ENCODE peak calls at places on chromosomes 12 and 14, in five cellular contexts. C is dorsolateral prefrontal cortex, S is left ventricle myocardium inferior, L is right atrium auricular region, Z is right lobe of liver. O is an unnamed sample.

GRCh38 chr12:124556067-124556466 is 11.3 kb downstream of the NCOR2 start:
- DNase-seq in S (no peak), L (no peak), C (no peak), Z (no peak), O (no peak)

GRCh38 chr14:102590667-102591099 is 1.8 kb upstream of the RCOR1 start:
- DNase-seq in Z (peak; percentile 53), L (no peak), S (no peak), C (no peak), O (no peak)

GRCh38 chr12:56236091-56236490 is 6.2 kb downstream of the SLC39A5 start:
- DNase-seq in S (no peak), L (no peak), Z (no peak), C (no peak), O (no peak)

GRCh38 chr14:50039734-50040400 is 76.5 kb downstream of the VCPKMT start:
- DNase-seq in S (peak; percentile 42), Z (peak; percentile 74), C (no peak), L (no peak), O (no peak)

GRCh38 chr12:107318554-107318803 is 225.1 kb upstream of the CRY1 start:
- DNase-seq in Z (no peak), L (no peak), S (no peak), C (no peak), O (no peak)

GRCh38 chr12:79927772-79928474 is 7.0 kb downstream of the PPP1R12A start:
- DNase-seq in L (no peak), Z (no peak), S (no peak), C (no peak), O (no peak)

GRCh38 chr12:131511803-131512564 is 198.9 kb upstream of the SFSWAP start:
- DNase-seq in S (no peak), L (no peak), Z (no peak), C (no peak), O (no peak)

GRCh38 chr12:87985069-87985675 is 44.0 kb downstream of the C12orf50 start:
- DNase-seq in C (no peak), Z (no peak), L (no peak), S (no peak), O (no peak)

GRCh38 chr14:22320353-22320733 is 268.7 kb downstream of the DAD1 start:
- DNase-seq in Z (no peak), S (no peak), L (no peak), C (no peak), O (no peak)

GRCh38 chr14:62443796-62444195 is 601.5 kb downstream of the KCNH5 start:
- DNase-seq in Z (no peak), L (no peak), S (no peak), C (no peak), O (no peak)

GRCh38 chr12:13141686-13142085 is 38.2 kb upstream of the GSG1 start:
- DNase-seq in S (no peak), Z (no peak), C (no peak), L (no peak), O (no peak)

GRCh38 chr14:69013943-69014782 is 35.1 kb upstream of the ACTN1 start:
- DNase-seq in L (no peak), S (peak; percentile 62), C (peak; percentile 34), Z (peak; percentile 73), O (no peak)

GRCh38 chr14:80215756-80216581 is 4.7 kb upstream of the DIO2 start:
- DNase-seq in L (no peak), C (no peak), Z (no peak), S (peak; percentile 41), O (no peak)

GRCh38 chr14:64569108-64570045 is 19.6 kb downstream of the PPP1R36 start:
- DNase-seq in S (peak; percentile 58), C (peak; percentile 52), L (peak; percentile 85), Z (no peak), O (no peak)

GRCh38 chr12:95169368-95169767 is 47.9 kb downstream of the FGD6 start:
- DNase-seq in S (no peak), Z (peak; percentile 52), L (no peak), C (no peak), O (no peak)

GRCh38 chr12:26032719-26033241 is 74.3 kb downstream of the RASSF8 start:
- DNase-seq in C (no peak), S (no peak), Z (no peak), L (no peak), O (no peak)

GRCh38 chr12:63292476-63293228 is 141.7 kb upstream of the AVPR1A start:
- DNase-seq in L (no peak), C (no peak), S (no peak), Z (no peak), O (no peak)

GRCh38 chr14:23186913-23187654 is 3.6 kb upstream of the SLC7A8 start:
- DNase-seq in Z (no peak), S (no peak), C (no peak), L (no peak), O (no peak)

GRCh38 chr12:130342842-130343241 is 5.2 kb downstream of the PIWIL1 start:
- DNase-seq in Z (no peak), C (no peak), S (no peak), L (no peak), O (no peak)

GRCh38 chr14:51517116-51517515 is 134.6 kb upstream of the FRMD6 start:
- DNase-seq in L (no peak), Z (no peak), C (no peak), S (no peak), O (no peak)

GRCh38 chr14:83779266-83779665 is 1750.7 kb upstream of the FLRT2 start:
- DNase-seq in C (no peak), L (no peak), S (no peak), Z (no peak), O (no peak)

GRCh38 chr12:122437656-122438121 is 15.2 kb upstream of the CLIP1 start:
- DNase-seq in C (peak; percentile 27), S (peak; percentile 51), Z (no peak), L (peak; percentile 73), O (no peak)

GRCh38 chr12:58588771-58589170 is 331.5 kb downstream of the LRIG3 start:
- DNase-seq in S (no peak), L (no peak), Z (no peak), C (no peak), O (no peak)

GRCh38 chr14:93733231-93733630 is 55.1 kb downstream of the PRIMA1 start:
- DNase-seq in C (no peak), S (no peak), Z (no peak), L (no peak), O (no peak)

GRCh38 chr12:53379389-53380103 is 430 bp upstream of the SP1 start:
- DNase-seq in S (peak; percentile 96), Z (peak; percentile 99), L (peak; percentile 100), C (peak; percentile 95), O (peak; percentile 100)

GRCh38 chr12:19988918-19989317 is 379.4 kb upstream of the PDE3A start:
- DNase-seq in L (no peak), C (no peak), Z (no peak), S (no peak), O (no peak)

GRCh38 chr12:19992311-19992710 is 376.0 kb upstream of the PDE3A start:
- DNase-seq in S (no peak), Z (no peak), C (no peak), L (no peak), O (no peak)

DNA sequence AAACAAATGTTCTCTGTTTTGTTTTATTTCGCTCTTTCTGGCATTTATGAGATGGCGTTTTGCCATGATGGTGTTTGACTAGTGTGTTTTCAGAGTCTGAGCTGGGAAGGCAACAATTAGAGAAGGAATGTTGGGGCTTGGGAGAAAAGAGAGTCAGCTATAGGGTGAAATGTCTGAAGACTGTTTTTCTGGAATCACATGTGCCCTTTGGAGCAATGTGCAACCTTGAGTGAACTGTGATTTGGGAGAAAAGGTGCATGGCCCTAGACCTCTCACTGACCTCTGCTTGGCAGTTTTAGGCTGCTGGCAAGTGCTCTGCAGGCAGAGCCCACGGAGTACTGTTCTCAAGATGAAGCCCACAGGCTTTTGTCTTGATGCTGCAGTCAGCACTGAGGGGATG is 379.9 kb upstream of the PDE3A start:
- DNase-seq in S (no peak), C (no peak), L (no peak), Z (peak; percentile 75), O (no peak)
- TF ChIP-seq CTCF in S (no peak), C (no peak), L (no peak), Z (no peak), O (no peak)

DNA sequence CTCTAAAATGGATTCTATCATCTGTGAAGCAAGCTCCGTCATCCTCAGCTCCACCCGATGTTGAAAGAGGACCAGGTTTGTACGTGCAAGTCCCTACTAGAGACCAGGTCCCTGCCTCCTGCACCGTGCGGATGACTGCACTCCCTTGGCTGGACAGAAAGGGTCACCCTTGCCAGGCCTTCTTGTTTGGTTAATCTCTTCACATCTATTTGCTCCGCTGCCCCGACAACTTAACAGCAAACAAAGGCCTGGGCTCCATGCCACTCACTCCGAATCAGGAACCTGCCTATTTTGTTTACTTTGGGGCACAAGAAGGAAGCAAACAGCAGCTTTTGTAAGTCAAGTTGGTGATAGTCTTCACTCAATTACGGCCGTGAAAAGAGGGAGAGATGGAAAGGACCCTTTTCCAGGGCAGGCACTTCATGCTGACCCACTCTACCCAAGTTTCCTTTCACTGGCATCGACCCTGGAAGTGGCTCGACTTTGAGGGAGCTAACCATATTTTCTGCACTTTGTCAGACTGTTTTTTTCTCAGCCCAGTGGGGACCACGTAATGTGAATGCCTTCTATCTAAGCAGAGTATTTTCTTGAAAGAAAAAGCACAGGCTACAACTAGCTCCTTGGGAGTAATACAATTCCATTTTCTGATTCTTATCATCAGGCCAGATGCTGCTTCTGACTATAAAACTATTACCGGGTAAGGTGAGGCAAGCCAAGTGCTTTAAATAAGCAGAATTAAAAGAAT is 202.6 kb downstream of the FOXN3 start:
- DNase-seq in L (peak; percentile 87), C (no peak), S (peak; percentile 73), Z (peak; percentile 95), O (no peak)
- TF ChIP-seq CTCF in L (peak; percentile 48), C (no peak), S (peak; percentile 36), Z (peak; percentile 40), O (no peak)

DNA sequence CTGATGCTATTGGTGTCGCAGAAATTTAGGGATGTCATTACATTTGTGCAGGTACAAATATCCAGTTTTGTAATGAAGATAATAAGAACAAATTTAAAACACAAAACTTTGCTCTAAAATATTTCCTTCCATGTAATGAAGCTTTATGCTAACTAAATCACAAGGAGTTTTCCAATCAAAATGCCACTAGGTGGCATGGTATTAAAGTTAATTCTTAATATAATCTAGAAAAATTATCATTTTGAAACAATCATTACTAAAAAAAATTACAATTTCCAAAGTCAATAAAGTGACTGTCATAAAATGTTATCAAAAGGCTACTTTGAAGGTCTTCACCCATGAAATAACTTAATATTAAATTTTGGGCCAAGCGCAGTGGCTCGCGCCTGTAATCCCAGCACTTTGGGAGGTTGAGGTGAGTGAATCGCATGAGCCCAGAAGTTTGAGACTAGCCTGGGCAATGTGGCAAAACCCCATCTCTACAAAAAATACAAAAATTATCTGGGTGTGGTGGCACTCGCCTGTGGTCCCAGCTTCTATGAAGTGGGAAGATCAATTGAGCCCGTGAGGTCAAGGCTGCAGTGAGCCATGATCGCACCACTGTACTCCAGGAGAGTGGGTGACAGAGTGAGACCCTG is 77.4 kb downstream of the KIF21A start:
- DNase-seq in L (no peak), S (no peak), C (no peak), Z (no peak), O (no peak)
- TF ChIP-seq CTCF in L (peak; percentile 44), S (peak; percentile 37), C (no peak), Z (peak; percentile 39), O (no peak)

GRCh38 chr12:51434305-51434704 is 9.7 kb downstream of the SLC4A8 start:
- DNase-seq in S (no peak), Z (no peak), C (no peak), L (no peak), O (no peak)
- TF ChIP-seq CTCF in S (no peak), Z (no peak), C (no peak), L (no peak), O (no peak)